ENCODE peak calls at places on chromosomes 13 and 19, in seven cellular contexts. M, C, P, D, G, X and J are unnamed samples. For H3K9me3, the result is how much of the 10 kb centered on the place peaks cover.

GRCh38 chr19:14686411-14686810 is 3.4 kb upstream of the ZNF333 start:
- DNase-seq in M (no peak), C (no peak), P (no peak), D (peak), G (peak), X (peak), J (no peak)

GRCh38 chr13:79830945-79831344 is 350.0 kb downstream of the NDFIP2 start:
- DNase-seq in M (no peak), C (no peak), P (no peak), D (no peak), G (no peak), X (no peak), J (no peak)

GRCh38 chr13:59510377-59510776 is 653.4 kb downstream of the DIAPH3 start:
- DNase-seq in M (no peak), C (no peak), P (no peak), D (no peak), G (no peak), X (no peak), J (no peak)

GRCh38 chr13:43058318-43058674 is 34.9 kb downstream of the DNAJC15 start:
- DNase-seq in M (no peak), C (no peak), P (peak), D (no peak), G (peak), X (no peak), J (no peak)

GRCh38 chr13:33937373-33938087 is 119.6 kb downstream of the RFC3 start:
- DNase-seq in M (no peak), C (no peak), P (no peak), D (no peak), G (no peak), X (no peak), J (no peak)

GRCh38 chr19:2300533-2300932 is 7.4 kb downstream of the LINGO3 start:
- DNase-seq in M (no peak), C (no peak), P (no peak), D (no peak), G (no peak), X (no peak), J (no peak)

GRCh38 chr19:48370955-48371354 is 6.8 kb downstream of the SYNGR4 start:
- DNase-seq in M (no peak), C (no peak), P (no peak), D (no peak), G (no peak), X (no peak), J (no peak)

GRCh38 chr13:24742294-24742693 is 21.7 kb upstream of the RNF17 start:
- DNase-seq in M (no peak), C (no peak), P (no peak), D (no peak), G (peak), X (no peak), J (no peak)

GRCh38 chr19:11881151-11881800 is 6.3 kb upstream of the ZNF69 start:
- DNase-seq in M (peak), C (no peak), P (peak), D (peak), G (peak), X (peak), J (peak)

GRCh38 chr19:17829855-17830566 is 8.7 kb upstream of the INSL3 start:
- DNase-seq in M (no peak), C (no peak), P (no peak), D (no peak), G (peak), X (no peak), J (no peak)

GRCh38 chr19:43910884-43911283 is 24.2 kb downstream of the ZNF45 start:
- DNase-seq in M (no peak), C (no peak), P (no peak), D (no peak), G (no peak), X (no peak), J (no peak)

GRCh38 chr19:43908659-43909058 is 26.4 kb downstream of the ZNF45 start:
- DNase-seq in M (no peak), C (no peak), P (no peak), D (no peak), G (no peak), X (no peak), J (no peak)

GRCh38 chr19:43914051-43914450 is 21.0 kb downstream of the ZNF45 start:
- DNase-seq in M (no peak), C (no peak), P (no peak), D (no peak), G (no peak), X (no peak), J (no peak)

DNA sequence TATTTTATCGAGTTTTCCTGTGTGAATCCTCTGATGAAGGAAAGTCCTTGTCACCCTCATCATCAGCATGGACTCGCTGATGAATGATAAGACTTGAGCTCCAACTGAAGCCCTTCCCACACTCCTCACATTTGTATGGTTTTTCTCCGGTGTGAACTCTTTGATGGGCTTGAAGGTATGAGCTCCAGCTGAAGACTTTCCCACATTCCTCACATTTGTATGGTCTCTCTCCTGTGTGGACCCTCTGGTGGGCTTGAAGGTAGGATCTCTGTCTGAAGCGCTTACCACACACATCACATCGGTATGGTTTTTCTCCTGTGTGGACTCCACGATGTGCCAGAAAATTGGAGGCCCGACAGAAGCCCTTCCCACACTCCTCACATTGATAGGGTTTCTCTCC is 21.7 kb downstream of the ZNF45 start:
- DNase-seq in M (no peak), C (no peak), P (peak), D (no peak), G (no peak), X (no peak), J (no peak)
- H3K9me3 ChIP-seq in M (half or more), C (under half), P (under half), D (half or more), G (under half), X (half or more), J (under half)

DNA sequence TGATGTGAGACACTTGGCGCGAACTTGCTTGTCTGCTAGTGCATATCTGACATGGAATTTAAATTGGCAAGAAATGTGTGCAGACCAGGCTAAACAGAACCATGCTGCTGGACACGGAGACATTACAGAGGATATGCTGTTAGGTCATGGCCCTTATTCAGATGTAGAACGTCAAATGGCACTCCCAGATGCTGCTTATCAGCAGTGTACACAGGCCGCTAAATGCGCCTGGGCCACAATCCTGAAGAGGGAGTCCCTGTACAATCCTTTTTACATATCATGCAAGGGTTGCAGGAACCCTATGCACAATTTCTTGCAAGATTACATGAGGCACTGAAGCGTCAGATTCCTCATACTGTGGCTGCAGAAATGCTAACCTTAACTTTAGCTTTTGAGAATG is 9.3 kb downstream of the ZNF350 start:
- DNase-seq in M (no peak), C (no peak), P (no peak), D (no peak), G (no peak), X (no peak), J (no peak)
- H3K9me3 ChIP-seq in M (half or more), C (under half), P (under half), D (half or more), G (under half), X (half or more), J (half or more)

GRCh38 chr13:51808811-51809210 is 4.8 kb upstream of the DHRS12 start:
- DNase-seq in M (no peak), C (no peak), P (no peak), D (no peak), G (no peak), X (no peak), J (no peak)
- H3K9me3 ChIP-seq in M (under half), C (under half), P (under half), D (under half), G (under half), X (under half), J (under half)

GRCh38 chr19:56383826-56384605 is 9.3 kb downstream of the ZNF582 start:
- DNase-seq in M (no peak), C (no peak), P (no peak), D (no peak), G (no peak), X (no peak), J (no peak)
- H3K9me3 ChIP-seq in M (half or more), C (under half), P (under half), D (under half), G (under half), X (half or more), J (under half)

GRCh38 chr19:53212703-53213320 is 19.7 kb upstream of the ZNF665 start:
- DNase-seq in M (no peak), C (no peak), P (no peak), D (no peak), G (no peak), X (no peak), J (no peak)
- H3K9me3 ChIP-seq in M (half or more), C (under half), P (under half), D (half or more), G (under half), X (half or more), J (under half)